ENCODE peak calls at places on chromosomes 3 and 15, in four cellular contexts. Y is H9, S is mesenchymal stem cell, W is H1. N is an unnamed sample.

GRCh38 chr3:8450618-8451017 is 51.0 kb upstream of the LMCD1 start:
- DNase-seq in Y (no peak), S (no peak), W (no peak), N (no peak)

GRCh38 chr3:64859625-64860590 is 172.1 kb upstream of the ADAMTS9 start:
- DNase-seq in Y (no peak), S (peak; percentile 86), W (no peak), N (no peak)

GRCh38 chr3:2517479-2518188 is 419.0 kb downstream of the CNTN4 start:
- DNase-seq in Y (no peak), S (peak; percentile 73), W (no peak), N (no peak)

GRCh38 chr3:61790411-61790810 is 229.0 kb downstream of the PTPRG start:
- DNase-seq in Y (no peak), S (no peak), W (no peak), N (no peak)

GRCh38 chr15:32855942-32856341 is 138.1 kb downstream of the GREM1 start:
- DNase-seq in Y (peak; percentile 59), S (peak; percentile 99), W (peak; percentile 50), N (peak; percentile 84)

GRCh38 chr3:190217081-190217480 is 96.4 kb upstream of the P3H2 start:
- DNase-seq in Y (no peak), S (peak; percentile 49), W (no peak), N (peak; percentile 19)

GRCh38 chr15:66938114-66938830 is 127.1 kb upstream of the SMAD3 start:
- DNase-seq in Y (no peak), S (no peak), W (no peak), N (no peak)

GRCh38 chr3:52530918-52531635 is 2.6 kb downstream of the NT5DC2 start:
- DNase-seq in Y (no peak), S (no peak), W (no peak), N (no peak)

GRCh38 chr15:48855501-48856440 is 22.2 kb upstream of the EID1 start:
- DNase-seq in Y (no peak), S (peak; percentile 60), W (no peak), N (peak; percentile 77)

GRCh38 chr15:72009207-72009606 is 108.7 kb downstream of the MYO9A start:
- DNase-seq in Y (no peak), S (no peak), W (no peak), N (no peak)

GRCh38 chr15:33700695-33701303 is 267.5 kb upstream of the CHRM5 start:
- DNase-seq in Y (peak; percentile 87), S (peak; percentile 79), W (peak; percentile 65), N (peak; percentile 89)

GRCh38 chr3:65873028-65873427 is 165.7 kb downstream of the MAGI1 start:
- DNase-seq in Y (no peak), S (no peak), W (no peak), N (no peak)

GRCh38 chr3:192042116-192042515 is 581.2 kb downstream of the PYDC2 start:
- DNase-seq in Y (no peak), S (no peak), W (no peak), N (no peak)

GRCh38 chr15:85356276-85356675 is 24.1 kb upstream of the AKAP13 start:
- DNase-seq in Y (no peak), S (no peak), W (no peak), N (no peak)
- H2BK120ac ChIP-seq in Y (no peak overlapping the region), S (no peak overlapping the region), W (no peak overlapping the region), N (no peak overlapping the region)

GRCh38 chr3:48565591-48566400 is 2.2 kb upstream of the UCN2 start:
- DNase-seq in Y (no peak), S (peak; percentile 69), W (no peak), N (no peak)
- H3K4me2 ChIP-seq in Y (no peak overlapping the region), S (no peak overlapping the region), W (no peak overlapping the region), N (no peak overlapping the region)

GRCh38 chr15:79897380-79897678 is 515 bp upstream of the MTHFS start:
- DNase-seq in Y (no peak), S (no peak), W (no peak), N (no peak)
- H3K14ac ChIP-seq in Y (peak overlapping the region; percentile 87), S (peak overlapping the region; percentile 82), W (peak overlapping the region; percentile 67), N (peak overlapping the region; percentile 69)

DNA sequence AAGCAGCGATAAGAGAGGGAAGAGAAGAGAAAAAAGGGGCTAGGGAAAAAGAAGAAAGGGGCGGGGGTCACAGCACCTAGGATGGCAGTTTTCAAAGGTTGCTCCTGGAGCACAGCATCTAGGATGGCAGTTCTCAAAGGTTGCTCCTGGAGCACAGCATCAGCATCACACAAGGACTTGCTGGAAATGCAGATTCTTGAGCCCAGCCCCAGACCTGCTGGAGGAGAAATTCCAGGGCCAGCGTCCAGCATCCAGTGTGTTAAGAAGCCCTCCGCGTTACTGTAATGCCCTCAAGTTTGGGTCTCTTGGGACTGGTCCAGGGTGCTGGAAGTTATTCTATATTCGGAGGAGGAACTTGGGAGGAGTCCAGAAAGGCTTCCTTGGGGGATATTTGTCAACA is 519.5 kb downstream of the SHQ1 start:
- DNase-seq in Y (no peak), S (no peak), W (no peak), N (no peak)
- H2BK120ac ChIP-seq in Y (no peak overlapping the region), S (no peak overlapping the region), W (no peak overlapping the region), N (no peak overlapping the region)

DNA sequence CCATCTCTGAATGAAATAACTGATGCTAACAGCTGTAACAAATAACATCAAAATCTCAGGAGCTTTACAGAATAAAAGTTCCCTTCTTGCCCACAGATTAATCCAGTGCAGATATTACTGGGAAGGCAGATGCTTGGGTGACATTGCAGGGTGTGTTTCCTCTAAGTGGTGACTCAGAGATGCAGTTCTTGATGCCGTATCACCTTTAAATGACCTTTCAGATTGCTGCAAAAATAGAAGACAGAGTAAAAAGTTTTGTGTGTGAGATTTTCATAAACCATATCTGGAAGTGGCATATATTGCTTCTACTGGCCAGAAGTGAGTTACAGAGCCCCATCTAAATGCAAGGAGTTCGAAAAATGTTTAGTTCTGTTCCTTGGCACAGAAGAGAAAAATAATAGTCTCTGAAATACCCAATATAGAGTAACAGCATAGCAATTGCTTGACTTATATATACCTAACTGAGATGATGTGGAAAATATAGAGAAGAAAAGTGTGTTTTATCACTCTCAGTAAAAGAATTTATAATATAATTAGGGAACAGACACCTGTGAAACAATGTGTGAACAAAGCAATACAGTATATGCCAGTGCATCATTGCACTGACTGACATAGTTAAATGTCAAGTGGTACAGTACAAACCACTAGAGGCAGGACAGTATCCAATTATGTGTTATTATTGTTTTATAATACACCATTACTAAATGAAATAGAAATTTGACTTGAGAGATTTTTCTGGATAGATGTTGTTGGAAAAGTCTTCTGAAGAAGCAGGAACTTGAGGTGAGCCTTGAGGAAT is 430.7 kb upstream of the CBLB start:
- DNase-seq in Y (no peak), S (peak; percentile 23), W (no peak), N (no peak)
- H3K4me2 ChIP-seq in Y (no peak overlapping the region), S (no peak overlapping the region), W (no peak overlapping the region), N (no peak overlapping the region)

DNA sequence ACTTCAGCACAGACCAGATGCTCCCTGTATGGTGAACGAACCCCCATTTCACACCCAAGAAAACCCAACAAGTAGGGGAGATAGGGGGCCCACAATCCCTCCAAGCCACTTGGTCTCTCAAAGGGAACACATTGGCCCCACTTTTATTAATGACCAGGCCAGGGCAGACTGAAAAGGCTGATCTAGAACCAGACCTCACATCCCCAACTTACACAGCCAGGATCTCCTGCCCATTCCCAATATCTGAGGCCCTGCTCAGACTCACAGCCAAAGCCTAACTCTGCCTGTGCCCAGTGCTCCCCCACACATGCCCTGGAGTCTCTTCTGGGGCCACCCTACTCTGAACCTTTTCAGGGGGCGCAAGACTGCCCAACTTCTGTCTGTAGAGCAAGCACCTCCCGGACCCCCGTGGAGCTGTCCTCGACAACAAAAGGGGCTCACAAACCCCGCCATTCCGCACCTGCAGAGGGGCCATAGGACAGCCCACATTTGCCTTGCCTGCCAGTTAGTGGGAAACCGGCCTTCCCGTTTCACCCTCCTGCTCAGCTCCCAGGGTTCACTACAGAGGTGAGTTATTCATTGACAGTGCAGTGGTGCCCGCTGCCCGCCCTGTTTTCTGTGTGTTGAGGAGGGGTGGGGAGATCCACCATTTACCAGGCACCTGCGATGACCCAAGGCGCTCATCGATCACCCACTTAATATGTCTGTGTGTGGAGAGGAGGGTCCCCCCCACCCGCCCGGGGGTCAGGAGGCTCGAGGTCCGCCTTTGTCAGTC is 1.6 kb downstream of the PLXNB1 start:
- DNase-seq in Y (peak; percentile 59), S (no peak), W (no peak), N (no peak)
- H3K14ac ChIP-seq in Y (peak overlapping the region; percentile 36), S (no peak overlapping the region), W (no peak overlapping the region), N (peak overlapping the region; percentile 21)